ENCODE peak calls at places on chromosomes 5 and 9, in four cellular contexts. K is Calu3, D is right cardiac atrium, E is mammary epithelial cell. S is an unnamed sample.

GRCh38 chr9:71079451-71079850 is 42.0 kb downstream of the TRPM3 start:
- DNase-seq in K (no peak), D (no peak), E (peak; percentile 2), S (no peak)

GRCh38 chr9:121463026-121463827 is 36.4 kb downstream of the GGTA1 start:
- DNase-seq in K (peak; percentile 40), D (peak; percentile 90), E (no peak), S (no peak)

GRCh38 chr9:19631181-19631580 is 157.7 kb downstream of the SLC24A2 start:
- DNase-seq in K (peak; percentile 21), D (no peak), E (no peak), S (peak; percentile 56)

GRCh38 chr5:135008981-135009735 is 24.9 kb downstream of the PITX1 start:
- DNase-seq in K (no peak), D (no peak), E (no peak), S (no peak)

GRCh38 chr5:112691341-112691685 is 46.4 kb upstream of the APC start:
- DNase-seq in K (no peak), D (no peak), E (no peak), S (no peak)

GRCh38 chr5:134436523-134437339 is 25.1 kb upstream of the CDKN2AIPNL start:
- DNase-seq in K (peak; percentile 91), D (peak; percentile 85), E (peak; percentile 55), S (peak; percentile 98)

GRCh38 chr5:35087971-35088370 is 40.2 kb upstream of the AGXT2 start:
- DNase-seq in K (no peak), D (peak; percentile 17), E (no peak), S (peak; percentile 76)

GRCh38 chr5:137921931-137922330 is 32.7 kb downstream of the PKD2L2 start:
- DNase-seq in K (no peak), D (no peak), E (peak; percentile 60), S (peak; percentile 24)

GRCh38 chr5:77943851-77944250 is 167.7 kb upstream of the TBCA start:
- DNase-seq in K (no peak), D (no peak), E (no peak), S (no peak)

GRCh38 chr5:118802335-118802734 is 186.0 kb downstream of the DTWD2 start:
- DNase-seq in K (no peak), D (no peak), E (no peak), S (no peak)

GRCh38 chr5:88662801-88663360 is 220.1 kb downstream of the MEF2C start:
- DNase-seq in K (no peak), D (no peak), E (no peak), S (no peak)

GRCh38 chr5:168269950-168270349 is 21.5 kb upstream of the WWC1 start:
- DNase-seq in K (no peak), D (no peak), E (no peak), S (peak; percentile 40)

GRCh38 chr5:7606840-7607453 is 211.0 kb downstream of the ADCY2 start:
- DNase-seq in K (no peak), D (no peak), E (no peak), S (peak; percentile 70)

GRCh38 chr9:104802906-104803305 is 39.0 kb downstream of the NIPSNAP3B start:
- DNase-seq in K (no peak), D (no peak), E (no peak), S (no peak)

GRCh38 chr5:157108961-157109360 is at the start of gene HAVCR2:
- DNase-seq in K (no peak), D (peak; percentile 68), E (no peak), S (peak; percentile 25)

GRCh38 chr5:9339206-9339818 is 206.6 kb downstream of the SEMA5A start:
- DNase-seq in K (no peak), D (no peak), E (no peak), S (peak; percentile 9)

GRCh38 chr5:151427258-151427657 is 20.1 kb upstream of the SLC36A1 start:
- DNase-seq in K (no peak), D (no peak), E (no peak), S (no peak)

GRCh38 chr5:61915646-61916045 is 390.4 kb upstream of the KIF2A start:
- DNase-seq in K (no peak), D (no peak), E (no peak), S (no peak)

GRCh38 chr5:132475531-132475930 is 15.0 kb downstream of the IRF1 start:
- DNase-seq in K (no peak), D (no peak), E (no peak), S (no peak)

GRCh38 chr5:155342956-155343355 is 329.4 kb downstream of the KIF4B start:
- DNase-seq in K (no peak), D (no peak), E (no peak), S (no peak)

GRCh38 chr9:136673088-136673969 is 10.6 kb downstream of the EGFL7 start:
- DNase-seq in K (no peak), D (no peak), E (no peak), S (no peak)

GRCh38 chr5:120873083-120873482 is 409.0 kb downstream of the PRR16 start:
- DNase-seq in K (no peak), D (no peak), E (no peak), S (no peak)

GRCh38 chr9:33025572-33026347 is 687 bp downstream of the DNAJA1 start:
- DNase-seq in K (peak; percentile 61), D (peak; percentile 83), E (peak; percentile 51), S (peak; percentile 75)

GRCh38 chr9:127921592-127922120 is 4.8 kb upstream of the ST6GALNAC4 start:
- DNase-seq in K (peak; percentile 73), D (peak; percentile 92), E (no peak), S (no peak)

GRCh38 chr5:151153766-151154272 is 3.8 kb downstream of the ANXA6 start:
- DNase-seq in K (no peak), D (no peak), E (no peak), S (no peak)

GRCh38 chr9:108163321-108164005 is 673.9 kb upstream of the KLF4 start:
- DNase-seq in K (no peak), D (no peak), E (peak; percentile 79), S (peak; percentile 20)

GRCh38 chr5:132226516-132227234 is 978 bp downstream of the P4HA2 start:
- DNase-seq in K (peak; percentile 14), D (peak; percentile 53), E (no peak), S (peak; percentile 36)

GRCh38 chr5:3056901-3057300 is 305.4 kb upstream of the IRX2 start:
- DNase-seq in K (no peak), D (no peak), E (no peak), S (no peak)

GRCh38 chr5:176667637-176668036 is 20.4 kb downstream of the TSPAN17 start:
- DNase-seq in K (no peak), D (no peak), E (no peak), S (no peak)

GRCh38 chr9:111020594-111020993 is 17.7 kb downstream of the LPAR1 start:
- DNase-seq in K (no peak), D (no peak), E (no peak), S (peak; percentile 13)

GRCh38 chr9:117247271-117247670 is 167.6 kb downstream of the ASTN2 start:
- DNase-seq in K (no peak), D (no peak), E (peak; percentile 3), S (peak; percentile 25)

GRCh38 chr5:157197088-157197487 is 16.4 kb downstream of the ITK start:
- DNase-seq in K (no peak), D (no peak), E (no peak), S (no peak)